ENCODE peak calls at places on chromosomes 16 and 17, in nine cellular contexts. J is RWPE2, Y is sigmoid colon, U is suprapubic skin, K is Calu3, F is heart right ventricle, G is spleen, S is A549, X is GM13976. W is an unnamed sample.

GRCh38 chr17:74785096-74785980 is 9.2 kb upstream of the NAT9 start:
- DNase-seq in S (no peak), X (no peak), J (no peak), Y (no peak), G (no peak), F (no peak), U (no peak), K (no peak), W (no peak)

GRCh38 chr16:81500833-81501521 is 56.4 kb downstream of the CMIP start:
- DNase-seq in S (no peak), J (no peak), F (no peak), X (no peak), K (no peak), U (no peak), G (peak; percentile 82), Y (no peak), W (no peak)

GRCh38 chr17:47914296-47914948 is 18.4 kb downstream of the SP2 start:
- DNase-seq in S (no peak), K (no peak), X (no peak), J (no peak), U (no peak), G (no peak), Y (no peak), F (no peak), W (no peak)

GRCh38 chr16:1871974-1872635 is at the start of gene MEIOB:
- DNase-seq in F (peak; percentile 16), S (peak; percentile 82), U (no peak), Y (no peak), J (no peak), X (peak; percentile 40), G (peak; percentile 55), K (no peak), W (peak; percentile 60)

GRCh38 chr17:19284005-19284959 is 47.1 kb downstream of the EPN2 start:
- DNase-seq in X (peak; percentile 79), J (no peak), F (no peak), K (no peak), U (no peak), G (peak; percentile 21), S (no peak), Y (no peak), W (no peak)

GRCh38 chr17:48724241-48725004 is 1.4 kb downstream of the PRAC2 start:
- DNase-seq in G (peak; percentile 89), S (peak; percentile 77), F (peak; percentile 85), Y (peak; percentile 91), U (peak; percentile 94), X (peak; percentile 80), K (peak; percentile 96), J (peak; percentile 82), W (peak; percentile 87)

GRCh38 chr17:38464723-38465419 is 36.6 kb downstream of the ARHGAP23 start:
- DNase-seq in Y (peak; percentile 97), S (peak; percentile 81), F (peak; percentile 87), J (peak; percentile 90), U (peak; percentile 94), X (no peak), K (peak; percentile 94), G (peak; percentile 86), W (no peak)

GRCh38 chr16:10668322-10669045 is 26.2 kb downstream of the TEKT5 start:
- DNase-seq in F (peak; percentile 17), U (no peak), S (peak; percentile 54), G (no peak), X (peak; percentile 62), K (peak; percentile 70), J (no peak), Y (no peak), W (peak; percentile 65)

GRCh38 chr16:59848314-59848713 is 1114.2 kb upstream of the GOT2 start:
- DNase-seq in U (no peak), F (no peak), K (no peak), G (no peak), S (no peak), J (no peak), X (no peak), Y (no peak), W (no peak)

GRCh38 chr17:28928061-28928460 is 23.3 kb downstream of the PHF12 start:
- DNase-seq in J (no peak), F (no peak), Y (no peak), K (peak; percentile 41), X (no peak), G (no peak), U (no peak), S (no peak), W (no peak)

GRCh38 chr16:50509521-50510341 is 38.5 kb upstream of the NKD1 start:
- DNase-seq in G (no peak), S (peak; percentile 11), F (no peak), J (no peak), U (no peak), K (peak; percentile 36), X (peak; percentile 58), Y (no peak), W (peak; percentile 57)

GRCh38 chr17:40958086-40958953 is 8.4 kb downstream of the KRT39 start:
- DNase-seq in J (no peak), Y (no peak), K (peak; percentile 86), X (no peak), F (no peak), G (no peak), S (no peak), U (no peak), W (no peak)

GRCh38 chr17:47813077-47813476 is 8.5 kb downstream of the OSBPL7 start:
- DNase-seq in F (no peak), K (no peak), G (no peak), S (no peak), X (no peak), Y (peak; percentile 45), J (peak; percentile 55), U (peak; percentile 71), W (no peak)

GRCh38 chr16:84742561-84743200 is 42.9 kb downstream of the USP10 start:
- DNase-seq in U (no peak), K (no peak), G (no peak), F (no peak), J (no peak), S (no peak), X (no peak), Y (no peak), W (no peak)

DNA sequence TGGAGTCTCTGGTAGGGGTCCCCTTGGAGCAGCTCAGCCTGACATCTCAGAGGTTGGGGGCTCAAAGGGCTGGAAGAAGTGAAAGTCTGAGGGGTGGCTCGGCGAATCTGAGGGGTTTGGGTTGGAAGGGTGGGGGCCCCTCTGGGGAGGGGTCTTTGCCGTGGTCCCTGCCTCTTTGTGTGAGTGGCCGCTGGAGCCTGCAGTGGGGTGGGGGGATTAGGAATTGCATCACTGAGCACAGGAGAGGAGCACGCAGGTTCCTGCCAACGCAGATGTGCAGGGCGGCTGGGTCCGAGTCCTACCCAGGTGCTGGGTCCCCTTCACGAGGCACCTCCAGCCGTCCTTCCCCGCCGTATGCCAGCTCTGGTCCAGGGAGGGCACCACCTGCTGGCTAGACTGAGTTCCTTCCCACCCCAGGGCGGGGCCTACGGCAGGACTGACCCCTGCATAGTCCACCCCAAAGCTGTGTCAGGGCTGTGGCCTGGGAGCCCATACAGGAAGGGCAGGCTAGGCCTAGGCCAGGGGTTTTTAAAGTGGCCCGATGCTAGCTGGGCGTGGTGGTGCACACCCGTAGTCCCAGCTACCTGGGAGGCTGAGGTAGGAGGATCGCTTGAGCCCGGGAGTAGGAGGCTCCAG is 9.9 kb downstream of the FMNL1 start:
- DNase-seq in F (peak; percentile 39), J (peak; percentile 69), G (peak; percentile 85), Y (peak; percentile 66), U (no peak), S (peak; percentile 78), X (no peak), K (peak; percentile 85), W (peak; percentile 49)
- TF ChIP-seq CTCF in F (peak; percentile 11), J (peak; percentile 21), G (peak; percentile 55), Y (no peak), U (no peak), S (peak; percentile 61), X (no peak), K (peak; percentile 66), W (peak; percentile 18)

DNA sequence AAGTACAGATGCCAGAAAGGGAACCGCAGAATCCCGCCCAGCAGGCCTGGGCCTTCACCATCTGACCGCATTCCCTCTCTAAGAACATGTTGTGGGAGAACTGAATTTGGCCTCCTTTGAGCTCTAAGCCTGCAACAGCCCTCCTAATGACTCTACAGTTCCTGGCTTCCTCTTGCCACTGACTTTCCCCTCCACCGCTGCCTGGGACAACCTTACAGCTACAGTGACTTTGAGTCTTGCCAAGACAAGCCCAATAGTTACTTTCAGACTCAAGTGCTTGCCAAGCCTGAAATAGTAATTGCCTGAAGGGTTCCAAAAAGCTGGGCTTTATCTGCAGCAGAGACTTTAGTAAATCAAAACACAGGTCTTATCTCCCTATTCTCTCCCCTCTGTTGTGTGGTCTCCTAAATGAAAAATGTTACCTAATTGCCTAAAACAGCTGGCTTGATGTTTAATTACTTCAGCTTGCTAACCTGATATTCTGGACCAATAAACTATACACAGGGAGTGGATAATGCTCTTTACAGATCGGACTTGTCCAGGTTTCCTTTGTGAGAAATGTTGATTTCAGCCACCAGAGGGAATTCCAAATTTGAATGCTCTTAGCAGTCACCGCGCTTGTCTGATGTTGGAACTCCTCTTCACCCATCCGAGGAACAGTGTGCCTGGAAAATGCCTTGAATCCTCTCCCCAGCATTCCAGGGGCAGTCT is 85.1 kb upstream of the TBX2 start:
- DNase-seq in S (no peak), K (no peak), J (no peak), F (peak; percentile 50), X (no peak), Y (no peak), G (no peak), U (no peak), W (no peak)
- TF ChIP-seq CTCF in S (no peak), K (no peak), J (no peak), F (peak; percentile 21), X (no peak), Y (no peak), G (no peak), U (no peak), W (no peak)

GRCh38 chr16:23435500-23435899 is 17.5 kb downstream of the COG7 start:
- DNase-seq in F (peak; percentile 41), J (no peak), Y (peak; percentile 74), X (peak; percentile 74), G (peak; percentile 82), K (peak; percentile 79), U (no peak), S (peak; percentile 73), W (peak; percentile 79)

GRCh38 chr16:23434380-23434779 is 18.6 kb downstream of the COG7 start:
- DNase-seq in X (peak; percentile 68), S (peak; percentile 82), J (no peak), U (no peak), K (peak; percentile 54), F (no peak), Y (no peak), G (no peak), W (peak; percentile 44)

GRCh38 chr16:23433261-23433920 is 19.6 kb downstream of the COG7 start:
- DNase-seq in S (no peak), Y (no peak), K (no peak), G (no peak), J (no peak), X (no peak), F (no peak), U (no peak), W (no peak)

GRCh38 chr16:23428351-23428750 is 24.6 kb downstream of the COG7 start:
- DNase-seq in U (no peak), J (no peak), F (no peak), K (no peak), Y (no peak), G (no peak), X (no peak), S (peak; percentile 21), W (no peak)

GRCh38 chr16:23432176-23433128 is 20.5 kb downstream of the COG7 start:
- DNase-seq in Y (no peak), K (peak; percentile 22), U (no peak), G (no peak), F (no peak), J (no peak), S (peak; percentile 20), X (no peak), W (no peak)
- TF ChIP-seq CTCF in Y (no peak), K (peak; percentile 66), U (no peak), G (no peak), F (no peak), J (no peak), S (no peak), X (no peak), W (no peak)

GRCh38 chr17:63996430-63997182 is 1.5 kb upstream of the PRR29 start:
- DNase-seq in U (peak; percentile 31), S (no peak), J (peak; percentile 42), Y (peak; percentile 43), F (no peak), K (no peak), G (peak; percentile 41), X (no peak), W (no peak)
- TF ChIP-seq CTCF in U (no peak), S (no peak), J (no peak), Y (no peak), F (no peak), K (no peak), G (no peak), X (no peak), W (no peak)

W was measured in endothelial cell.